ENCODE peak calls at places on chromosomes 4 and X, in five cellular contexts. Z, Q, F, S and I are unnamed samples.

GRCh38 chr4:156493858-156494257 is 477.7 kb downstream of the PDGFC start:
- DNase-seq in Z (no peak), Q (no peak), F (no peak), S (peak; percentile 61), I (no peak)

GRCh38 chrX:9988762-9989161 is 21.6 kb downstream of the CLDN34 start:
- DNase-seq in Z (no peak), Q (no peak), F (peak; percentile 45), S (peak; percentile 28), I (peak; percentile 23)

GRCh38 chrX:17788439-17788838 is 51.1 kb downstream of the SCML1 start:
- DNase-seq in Z (peak; percentile 22), Q (no peak), F (peak; percentile 69), S (peak; percentile 40), I (peak; percentile 38)

GRCh38 chrX:36445576-36445975 is 526.0 kb downstream of the CFAP47 start:
- DNase-seq in Z (no peak), Q (no peak), F (no peak), S (no peak), I (no peak)

GRCh38 chrX:108165349-108166111 is 74.0 kb downstream of the ATG4A start:
- DNase-seq in Z (peak; percentile 44), Q (no peak), F (peak; percentile 72), S (peak; percentile 56), I (peak; percentile 68)

GRCh38 chrX:69082055-69082752 is 83.0 kb downstream of the PJA1 start:
- DNase-seq in Z (no peak), Q (no peak), F (no peak), S (no peak), I (no peak)

GRCh38 chr4:20890752-20891151 is 190.5 kb downstream of the PACRGL start:
- DNase-seq in Z (no peak), Q (no peak), F (no peak), S (peak; percentile 5), I (peak; percentile 1)

GRCh38 chrX:125998432-125998831 is 167.7 kb downstream of the DCAF12L2 start:
- DNase-seq in Z (no peak), Q (no peak), F (peak; percentile 0), S (peak; percentile 2), I (peak; percentile 2)

GRCh38 chrX:54358424-54359211 is 772 bp upstream of the WNK3 start:
- DNase-seq in Z (peak; percentile 25), Q (no peak), F (peak; percentile 72), S (peak; percentile 35), I (peak; percentile 22)

GRCh38 chr4:10639664-10640063 is 44.9 kb downstream of the CLNK start:
- DNase-seq in Z (no peak), Q (no peak), F (no peak), S (peak; percentile 66), I (peak; percentile 38)

GRCh38 chrX:17919896-17920446 is 58.9 kb upstream of the RAI2 start:
- DNase-seq in Z (no peak), Q (no peak), F (no peak), S (no peak), I (no peak)

GRCh38 chr4:122798101-122798500 is 28.5 kb upstream of the FGF2 start:
- DNase-seq in Z (peak; percentile 97), Q (peak; percentile 48), F (peak; percentile 97), S (peak; percentile 94), I (peak; percentile 94)
- H3K4me3 ChIP-seq in Z (peak overlapping the region; percentile 24), Q (no peak overlapping the region), F (peak overlapping the region; percentile 9), S (peak overlapping the region; percentile 65), I (no peak overlapping the region)

DNA sequence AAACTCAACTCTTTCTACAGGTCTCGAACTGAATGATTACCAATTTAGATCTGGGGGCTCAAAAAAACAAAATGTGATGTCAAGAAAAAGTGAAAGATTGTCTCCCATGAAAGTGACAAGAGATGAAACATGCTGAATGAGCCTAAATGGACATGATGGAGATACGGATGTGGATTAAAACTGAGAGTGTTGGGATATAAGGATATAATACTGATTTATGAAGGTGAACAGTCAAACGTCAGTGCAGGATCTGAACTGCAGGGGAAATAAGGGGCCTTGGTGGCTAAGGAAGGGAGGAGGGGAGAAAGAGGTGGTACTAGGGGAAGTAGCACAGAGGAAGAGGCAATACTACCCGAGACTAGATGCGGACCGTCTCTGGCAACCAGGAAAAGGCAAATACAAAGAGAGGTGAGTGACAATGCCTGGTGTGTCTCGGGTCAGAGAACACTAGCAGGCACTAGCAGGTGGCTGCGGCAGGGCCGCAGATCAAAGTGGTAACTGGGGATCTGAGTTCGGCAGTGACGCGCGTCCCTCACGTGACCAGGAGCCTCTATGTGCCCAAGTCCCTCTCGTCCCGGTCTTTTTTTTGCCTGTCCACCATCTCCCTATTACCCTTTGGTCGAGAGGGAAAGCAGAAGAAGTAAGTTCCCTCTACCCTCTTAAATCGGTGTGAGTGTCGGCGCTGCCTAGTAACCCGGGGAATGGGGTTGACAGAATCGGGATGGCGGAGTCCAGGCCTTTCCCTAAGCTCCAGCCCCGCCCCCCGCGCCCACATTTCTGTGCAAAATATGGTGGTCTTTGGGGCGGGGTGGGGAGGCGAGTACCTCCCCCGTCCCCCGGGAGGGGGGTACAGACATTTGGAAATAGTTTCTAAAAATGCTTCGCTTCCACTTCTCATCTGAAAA is at the start of gene TCEAL1:
- DNase-seq in Z (peak; percentile 44), Q (peak; percentile 59), F (peak; percentile 36), S (peak; percentile 63), I (peak; percentile 42)
- H3K4me3 ChIP-seq in Z (peak within 1 kb of the TSS; percentile 69), Q (peak within 1 kb of the TSS; percentile 75), F (peak within 1 kb of the TSS; percentile 70), S (peak within 1 kb of the TSS; percentile 84), I (peak within 1 kb of the TSS; percentile 66)

GRCh38 chrX:53087378-53087777 is 5.2 kb downstream of the TSPYL2 start:
- DNase-seq in Z (no peak), Q (no peak), F (no peak), S (no peak), I (no peak)
- H3K4me3 ChIP-seq in Z (no peak overlapping the region), Q (no peak overlapping the region), F (no peak overlapping the region), S (no peak overlapping the region), I (no peak overlapping the region)

DNA sequence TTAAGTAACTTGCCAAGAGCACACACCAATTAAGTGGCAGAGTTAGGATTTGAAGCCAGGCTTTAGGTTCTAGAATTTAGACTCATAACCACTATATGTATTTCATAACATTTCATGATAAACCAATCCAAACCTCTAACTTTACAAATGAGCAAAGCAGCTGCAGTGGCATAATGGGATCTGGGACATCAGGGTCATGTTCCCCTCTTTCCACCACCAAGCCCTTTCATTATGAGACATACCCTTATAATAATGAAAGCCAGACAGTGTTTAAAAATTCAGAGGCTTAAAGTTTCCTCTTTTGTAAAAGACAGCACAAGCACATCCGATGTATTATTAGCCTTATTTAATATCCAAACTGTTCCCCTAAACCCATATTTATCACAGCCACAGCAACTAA is 28.3 kb upstream of the AMELX start:
- DNase-seq in Z (no peak), Q (no peak), F (no peak), S (no peak), I (no peak)
- H3K4me3 ChIP-seq in Z (no peak overlapping the region), Q (no peak overlapping the region), F (no peak overlapping the region), S (no peak overlapping the region), I (no peak overlapping the region)

GRCh38 chrX:73213734-73214133 is 917 bp downstream of the NAP1L2 start:
- DNase-seq in Z (no peak), Q (no peak), F (no peak), S (no peak), I (no peak)
- H3K4me3 ChIP-seq in Z (no peak overlapping the region), Q (no peak overlapping the region), F (no peak overlapping the region), S (peak overlapping the region; percentile 66), I (no peak overlapping the region)

GRCh38 chr4:25654971-25655963 is at the start of gene SLC34A2:
- DNase-seq in Z (no peak), Q (peak; percentile 78), F (no peak), S (no peak), I (no peak)

GRCh38 chr4:25658357-25658771 is 2.7 kb downstream of the SLC34A2 start:
- DNase-seq in Z (no peak), Q (no peak), F (no peak), S (no peak), I (no peak)

GRCh38 chr4:25656031-25656430 is 380 bp downstream of the SLC34A2 start:
- DNase-seq in Z (no peak), Q (no peak), F (no peak), S (no peak), I (no peak)

GRCh38 chr4:25650271-25650670 is 5.4 kb upstream of the SLC34A2 start:
- DNase-seq in Z (no peak), Q (no peak), F (no peak), S (no peak), I (no peak)

DNA sequence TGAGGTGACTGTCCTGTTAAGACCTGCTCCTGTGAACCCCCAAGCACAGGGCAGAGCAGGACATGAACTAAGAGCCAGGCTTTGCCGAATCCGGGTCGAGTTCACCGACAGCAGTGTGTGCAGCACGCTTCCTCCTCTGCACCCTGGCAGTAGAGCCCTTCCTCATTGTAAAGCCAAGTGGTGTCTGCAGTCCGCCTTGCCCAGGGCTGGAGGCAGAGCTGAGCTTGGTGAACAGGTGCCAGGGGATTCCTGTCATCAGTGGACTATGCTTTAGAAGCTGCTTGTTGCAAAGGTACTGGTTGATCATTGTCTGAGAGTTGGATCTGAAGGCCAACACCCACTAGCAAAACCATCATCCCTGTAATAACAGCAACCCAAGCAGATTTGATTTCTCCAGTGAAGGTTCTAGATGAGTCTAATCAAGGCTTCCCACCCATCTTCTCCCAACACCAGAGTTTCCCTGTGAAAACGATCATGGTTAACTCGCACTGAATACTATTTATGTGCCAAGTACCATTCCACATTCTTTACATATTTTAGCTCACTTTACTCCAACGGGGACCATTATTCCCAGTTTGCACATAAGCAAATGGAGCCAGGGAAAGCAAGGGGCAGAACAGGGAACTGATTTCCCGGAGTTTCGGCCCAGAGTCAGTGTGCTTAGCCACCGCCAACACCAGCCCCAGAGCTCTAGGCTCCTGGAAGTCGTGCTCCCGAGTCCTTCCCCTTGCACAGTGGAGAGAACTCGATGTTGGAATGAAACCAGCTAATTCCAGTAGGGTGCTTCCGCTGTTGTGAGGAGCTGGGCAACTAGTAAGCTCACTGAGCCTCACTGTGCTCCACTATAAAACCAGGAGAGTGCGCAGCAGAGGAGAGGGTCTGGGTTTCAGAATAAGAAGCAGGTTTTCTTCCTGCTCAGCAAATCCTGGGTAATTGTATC is 1.4 kb upstream of the SLC34A2 start:
- DNase-seq in Z (no peak), Q (no peak), F (peak; percentile 11), S (no peak), I (no peak)
- H3K4me3 ChIP-seq in Z (no peak overlapping the region), Q (no peak overlapping the region), F (no peak overlapping the region), S (no peak overlapping the region), I (no peak overlapping the region)

GRCh38 chr4:99644453-99644852 is 13.2 kb downstream of the C4orf54 start:
- DNase-seq in Z (no peak), Q (no peak), F (no peak), S (no peak), I (no peak)
- H3K4me3 ChIP-seq in Z (no peak overlapping the region), Q (no peak overlapping the region), F (no peak overlapping the region), S (no peak overlapping the region), I (no peak overlapping the region)